ENCODE peak calls at places on chromosomes 6 and 20, in five cellular contexts. D is EL; O is effector memory CD4-positive, alpha-beta T cell; S is type B pancreatic cell; Y is fibroblast of lung. K is an unnamed sample.

GRCh38 chr6:108559884-108560462 is 744 bp upstream of the FOXO3 start:
- DNase-seq in Y (peak; percentile 84), D (peak; percentile 76), S (peak; percentile 80), O (no peak), K (peak; percentile 59)

GRCh38 chr6:34249469-34250370 is 914 bp upstream of the SMIM29 start:
- DNase-seq in S (no peak), Y (no peak), D (no peak), O (no peak), K (no peak)

GRCh38 chr6:161890959-161891358 is 617.1 kb upstream of the AGPAT4 start:
- DNase-seq in S (no peak), Y (no peak), O (no peak), D (no peak), K (no peak)

GRCh38 chr6:90890681-90891337 is 303.9 kb upstream of the MAP3K7 start:
- DNase-seq in S (no peak), D (no peak), O (no peak), Y (peak; percentile 9), K (no peak)

GRCh38 chr6:125859691-125860210 is 69.0 kb downstream of the NCOA7 start:
- DNase-seq in O (no peak), S (no peak), D (peak; percentile 2), Y (no peak), K (no peak)

GRCh38 chr20:44129996-44130718 is 56.8 kb downstream of the JPH2 start:
- DNase-seq in S (no peak), Y (peak; percentile 62), O (no peak), D (no peak), K (peak; percentile 39)

GRCh38 chr6:7707787-7708186 is 18.1 kb upstream of the BMP6 start:
- DNase-seq in D (peak; percentile 43), O (no peak), Y (peak; percentile 53), S (no peak), K (peak; percentile 62)

GRCh38 chr20:2799688-2800589 is 488 bp downstream of the CPXM1 start:
- DNase-seq in D (no peak), S (peak; percentile 70), Y (peak; percentile 16), O (no peak), K (no peak)

GRCh38 chr6:136669299-136669699 is 119.1 kb upstream of the MAP7 start:
- DNase-seq in O (no peak), Y (peak; percentile 95), S (no peak), D (peak; percentile 89), K (peak; percentile 90)

GRCh38 chr20:61966492-61967244 is 99.0 kb downstream of the TAF4 start:
- DNase-seq in D (no peak), S (peak; percentile 64), O (no peak), Y (no peak), K (no peak)

GRCh38 chr6:157982580-157983438 is 1.1 kb downstream of the SYNJ2 start:
- DNase-seq in D (peak; percentile 65), S (no peak), Y (peak; percentile 70), O (no peak), K (no peak)

GRCh38 chr6:5968817-5969726 is 37.7 kb downstream of the NRN1 start:
- DNase-seq in Y (peak; percentile 53), S (no peak), O (no peak), D (peak; percentile 72), K (no peak)

GRCh38 chr6:39335780-39336541 is 13.5 kb upstream of the KCNK16 start:
- DNase-seq in D (peak; percentile 37), Y (no peak), O (no peak), S (no peak), K (no peak)

GRCh38 chr6:159892053-159892452 is 1.3 kb downstream of the MAS1 start:
- DNase-seq in O (no peak), Y (no peak), D (no peak), S (no peak), K (no peak)

GRCh38 chr20:63186084-63186483 is 29.8 kb downstream of the YTHDF1 start:
- DNase-seq in Y (no peak), D (no peak), S (no peak), O (no peak), K (no peak)

GRCh38 chr20:10280016-10280908 is 61.6 kb downstream of the SNAP25 start:
- DNase-seq in S (no peak), O (no peak), Y (peak; percentile 39), D (peak; percentile 66), K (no peak)

GRCh38 chr6:124009372-124009765 is 205.7 kb downstream of the NKAIN2 start:
- DNase-seq in D (no peak), O (no peak), S (no peak), Y (no peak), K (no peak)

GRCh38 chr6:10793035-10793434 is 45.3 kb downstream of the MAK start:
- DNase-seq in Y (no peak), S (no peak), D (no peak), O (no peak), K (no peak)

GRCh38 chr20:50286609-50287008 is 96.0 kb downstream of the CEBPB start:
- DNase-seq in S (no peak), D (peak; percentile 94), Y (peak; percentile 92), O (no peak), K (peak; percentile 77)

GRCh38 chr6:27157461-27158315 is 89.8 kb upstream of the PRSS16 start:
- DNase-seq in Y (peak; percentile 72), S (no peak), O (peak; percentile 68), D (peak; percentile 83), K (no peak)

GRCh38 chr6:125100018-125100652 is 53.4 kb upstream of the TPD52L1 start:
- DNase-seq in Y (no peak), O (no peak), D (no peak), S (no peak), K (no peak)

GRCh38 chr6:34151321-34152041 is 5.6 kb upstream of the GRM4 start:
- DNase-seq in Y (no peak), S (no peak), D (no peak), O (no peak), K (no peak)

GRCh38 chr6:82870582-82871172 is 195.0 kb downstream of the UBE3D start:
- DNase-seq in D (no peak), S (no peak), Y (no peak), O (no peak), K (no peak)

GRCh38 chr6:163098827-163099469 is 315.6 kb upstream of the QKI start:
- DNase-seq in Y (peak; percentile 15), O (no peak), D (no peak), S (no peak), K (peak; percentile 29)

GRCh38 chr20:25461766-25462165 is 54.3 kb downstream of the GINS1 start:
- DNase-seq in D (no peak), O (no peak), S (no peak), Y (no peak), K (no peak)

GRCh38 chr6:24283043-24283985 is 74.5 kb downstream of the DCDC2 start:
- DNase-seq in D (peak; percentile 79), Y (peak; percentile 81), S (no peak), O (no peak), K (peak; percentile 28)

GRCh38 chr20:9103955-9104354 is 35.1 kb downstream of the PLCB4 start:
- DNase-seq in D (peak; percentile 55), Y (peak; percentile 4), O (no peak), S (no peak), K (no peak)

K was measured in skeletal muscle cell.